ENCODE peak calls at places on chromosomes 6 and 20, in seven cellular contexts. F, O, D, J, B, P and T are unnamed samples.
A peak's percentile ranks its signal among the peaks of the same experiment; 100 is the strongest.

GRCh38 chr6:3510617-3511016 is 53.8 kb upstream of the SLC22A23 start:
- DNase-seq in F (no peak), O (no peak), D (no peak), J (no peak), B (no peak), P (no peak), T (no peak)

GRCh38 chr6:1771324-1771723 is 161.6 kb downstream of the FOXC1 start:
- DNase-seq in F (peak; percentile 37), O (no peak), D (no peak), J (no peak), B (peak; percentile 76), P (no peak), T (no peak)

GRCh38 chr6:144219056-144219685 is 66.0 kb upstream of the UTRN start:
- DNase-seq in F (no peak), O (no peak), D (no peak), J (no peak), B (peak; percentile 75), P (peak; percentile 18), T (no peak)

GRCh38 chr6:87155920-87156600 is 695 bp downstream of the ZNF292 start:
- DNase-seq in F (peak; percentile 66), O (peak; percentile 56), D (peak; percentile 71), J (no peak), B (peak; percentile 52), P (peak; percentile 3), T (peak; percentile 78)

GRCh38 chr20:62985089-62985778 is 21.5 kb downstream of the BHLHE23 start:
- DNase-seq in F (no peak), O (no peak), D (no peak), J (no peak), B (no peak), P (no peak), T (no peak)

GRCh38 chr20:50333856-50334255 is 143.2 kb downstream of the CEBPB start:
- DNase-seq in F (peak; percentile 77), O (no peak), D (no peak), J (peak; percentile 56), B (peak; percentile 72), P (no peak), T (no peak)

GRCh38 chr20:59822291-59823029 is 111.0 kb downstream of the SYCP2 start:
- DNase-seq in F (no peak), O (no peak), D (no peak), J (no peak), B (no peak), P (no peak), T (no peak)

GRCh38 chr6:7257521-7258230 is 55.3 kb downstream of the SSR1 start:
- DNase-seq in F (no peak), O (no peak), D (no peak), J (no peak), B (no peak), P (no peak), T (no peak)

GRCh38 chr6:81844686-81845085 is 92.2 kb upstream of the TENT5A start:
- DNase-seq in F (no peak), O (no peak), D (no peak), J (no peak), B (peak; percentile 33), P (no peak), T (no peak)

GRCh38 chr6:25050356-25050755 is 114.6 kb upstream of the RIPOR2 start:
- DNase-seq in F (peak; percentile 34), O (no peak), D (no peak), J (peak; percentile 68), B (peak; percentile 41), P (no peak), T (peak; percentile 70)

GRCh38 chr6:70684794-70685493 is 17.3 kb downstream of the SMAP1 start:
- DNase-seq in F (no peak), O (no peak), D (no peak), J (no peak), B (no peak), P (no peak), T (no peak)

GRCh38 chr20:36074983-36075382 is 79.6 kb upstream of the EPB41L1 start:
- DNase-seq in F (no peak), O (no peak), D (no peak), J (no peak), B (peak; percentile 24), P (no peak), T (no peak)

GRCh38 chr6:159008656-159009288 is 8.8 kb upstream of the RSPH3 start:
- DNase-seq in F (no peak), O (no peak), D (no peak), J (no peak), B (peak; percentile 50), P (peak; percentile 21), T (peak; percentile 66)

GRCh38 chr20:60292001-60292520 is 333.8 kb downstream of the CDH26 start:
- DNase-seq in F (no peak), O (no peak), D (no peak), J (no peak), B (no peak), P (no peak), T (no peak)

GRCh38 chr6:98036344-98036743 is 753.3 kb upstream of the MMS22L start:
- DNase-seq in F (no peak), O (no peak), D (no peak), J (no peak), B (no peak), P (no peak), T (no peak)

GRCh38 chr6:64113703-64114102 is 478.1 kb downstream of the PHF3 start:
- DNase-seq in F (no peak), O (no peak), D (no peak), J (no peak), B (no peak), P (no peak), T (no peak)

GRCh38 chr6:121143476-121143875 is 190.8 kb downstream of the TBC1D32 start:
- DNase-seq in F (no peak), O (no peak), D (no peak), J (no peak), B (peak; percentile 31), P (no peak), T (no peak)

GRCh38 chr6:169164451-169164850 is 89.2 kb downstream of the THBS2 start:
- DNase-seq in F (no peak), O (no peak), D (no peak), J (no peak), B (no peak), P (no peak), T (no peak)

GRCh38 chr6:129929433-129929832 is 68.3 kb upstream of the TMEM244 start:
- DNase-seq in F (peak; percentile 73), O (no peak), D (no peak), J (peak; percentile 49), B (peak; percentile 93), P (no peak), T (no peak)

GRCh38 chr6:46612645-46613044 is 40.0 kb downstream of the CYP39A1 start:
- DNase-seq in F (no peak), O (peak; percentile 17), D (no peak), J (no peak), B (no peak), P (no peak), T (no peak)

GRCh38 chr20:23046431-23046830 is 3.0 kb downstream of the THBD start:
- DNase-seq in F (no peak), O (no peak), D (no peak), J (no peak), B (no peak), P (no peak), T (no peak)
- H3K4me3 ChIP-seq in F (no peak overlapping the region), O (peak overlapping the region; percentile 32), D (no peak overlapping the region), J (no peak overlapping the region), B (no peak overlapping the region), P (peak overlapping the region; percentile 72), T (no peak overlapping the region)

GRCh38 chr6:15426395-15426794 is 180.5 kb downstream of the JARID2 start:
- DNase-seq in F (no peak), O (no peak), D (no peak), J (no peak), B (no peak), P (no peak), T (no peak)

GRCh38 chr6:15426926-15427325 is 181.1 kb downstream of the JARID2 start:
- DNase-seq in F (no peak), O (no peak), D (no peak), J (no peak), B (no peak), P (no peak), T (no peak)

GRCh38 chr6:15425947-15426346 is 180.1 kb downstream of the JARID2 start:
- DNase-seq in F (no peak), O (no peak), D (no peak), J (no peak), B (no peak), P (no peak), T (no peak)

GRCh38 chr6:15429146-15430110 is 183.6 kb downstream of the JARID2 start:
- DNase-seq in F (peak; percentile 76), O (no peak), D (no peak), J (no peak), B (peak; percentile 82), P (no peak), T (no peak)

DNA sequence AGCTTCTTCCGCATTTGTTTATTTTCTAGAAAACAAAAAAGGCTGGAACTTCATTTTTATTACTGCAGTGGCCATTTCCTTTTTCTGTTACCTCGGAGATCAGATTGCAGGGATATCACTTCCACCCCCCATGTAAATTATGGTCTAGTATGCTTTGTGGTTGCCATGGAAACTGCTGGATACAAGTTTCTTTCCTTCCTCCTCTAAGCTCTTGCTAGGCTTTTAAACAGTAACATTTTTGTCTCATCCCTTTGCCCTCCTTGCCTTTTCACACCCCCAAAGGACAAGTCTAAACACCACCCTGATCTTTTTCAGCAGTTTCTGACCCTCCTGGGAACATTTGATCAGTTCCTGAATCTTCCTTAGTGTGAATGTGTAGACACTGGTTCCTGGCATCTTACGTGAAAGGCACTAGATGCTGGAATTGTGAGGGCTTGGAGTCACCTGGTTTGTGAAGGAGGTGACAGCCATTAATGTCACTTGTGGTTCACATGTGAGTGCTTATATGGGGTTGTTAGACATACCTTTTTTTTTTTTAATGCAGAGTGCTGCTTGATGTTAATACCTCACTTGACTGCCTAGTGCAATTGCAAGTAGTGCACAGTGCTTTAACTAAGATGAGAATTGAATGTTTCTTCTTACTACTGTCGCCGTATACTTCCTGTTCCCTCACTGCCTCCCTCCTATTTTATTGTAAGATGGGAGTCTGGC is 181.6 kb downstream of the JARID2 start:
- DNase-seq in F (peak; percentile 47), O (no peak), D (no peak), J (no peak), B (no peak), P (no peak), T (no peak)
- H3K4me3 ChIP-seq in F (no peak overlapping the region), O (no peak overlapping the region), D (no peak overlapping the region), J (no peak overlapping the region), B (no peak overlapping the region), P (no peak overlapping the region), T (no peak overlapping the region)

GRCh38 chr6:84549912-84550311 is 214.5 kb downstream of the TBX18 start:
- DNase-seq in F (no peak), O (no peak), D (no peak), J (no peak), B (peak; percentile 4), P (no peak), T (no peak)

GRCh38 chr6:84546427-84546914 is 217.9 kb downstream of the TBX18 start:
- DNase-seq in F (no peak), O (peak; percentile 22), D (no peak), J (no peak), B (peak; percentile 18), P (no peak), T (no peak)

GRCh38 chr6:84551797-84552196 is 212.6 kb downstream of the TBX18 start:
- DNase-seq in F (no peak), O (no peak), D (no peak), J (no peak), B (no peak), P (no peak), T (no peak)

GRCh38 chr6:84547341-84547794 is 217.0 kb downstream of the TBX18 start:
- DNase-seq in F (peak; percentile 65), O (no peak), D (no peak), J (no peak), B (no peak), P (no peak), T (no peak)
- H3K4me3 ChIP-seq in F (no peak overlapping the region), O (no peak overlapping the region), D (no peak overlapping the region), J (no peak overlapping the region), B (no peak overlapping the region), P (no peak overlapping the region), T (no peak overlapping the region)

GRCh38 chr20:4516851-4517250 is 204.9 kb upstream of the PRND start:
- DNase-seq in F (no peak), O (no peak), D (no peak), J (no peak), B (peak; percentile 36), P (no peak), T (no peak)
- H3K4me3 ChIP-seq in F (no peak overlapping the region), O (no peak overlapping the region), D (no peak overlapping the region), J (no peak overlapping the region), B (no peak overlapping the region), P (no peak overlapping the region), T (no peak overlapping the region)